ENCODE peak calls at places on chromosomes 12 and 14, in five cellular contexts. H, S, M, I and A are unnamed samples.

GRCh38 chr12:82099216-82099615 is 259.0 kb downstream of the CCDC59 start:
- DNase-seq in M (no peak), I (no peak), S (no peak), H (no peak), A (no peak)

GRCh38 chr14:66827182-66827581 is 319.2 kb downstream of the GPHN start:
- DNase-seq in I (no peak), H (no peak), S (no peak), M (no peak), A (no peak)

GRCh38 chr14:94598816-94599655 is 13.2 kb upstream of the SERPINA3 start:
- DNase-seq in M (peak), I (no peak), S (peak), H (peak), A (peak)

GRCh38 chr14:57013987-57014386 is 203.7 kb upstream of the OTX2 start:
- DNase-seq in M (no peak), H (no peak), I (no peak), S (no peak), A (no peak)

GRCh38 chr12:49274396-49275069 is 9.7 kb downstream of the TUBA1C start:
- DNase-seq in S (no peak), M (no peak), H (no peak), I (no peak), A (no peak)

GRCh38 chr12:93682846-93683261 is 5.7 kb downstream of the CRADD start:
- DNase-seq in M (peak), H (peak), S (no peak), I (no peak), A (no peak)

GRCh38 chr14:40292664-40293063 is 860.4 kb upstream of the FBXO33 start:
- DNase-seq in I (no peak), H (no peak), S (no peak), M (no peak), A (no peak)

GRCh38 chr14:91416744-91417133 is 881 bp downstream of the CCDC88C start:
- DNase-seq in S (no peak), M (peak), I (no peak), H (no peak), A (no peak)

GRCh38 chr12:20711846-20712245 is 16.7 kb downstream of the SLCO1C1 start:
- DNase-seq in H (no peak), S (no peak), I (no peak), M (peak), A (no peak)

GRCh38 chr14:86057018-86057667 is 527.2 kb downstream of the FLRT2 start:
- DNase-seq in M (peak), I (no peak), H (no peak), S (peak), A (peak)

GRCh38 chr14:64682173-64682710 is 22.0 kb upstream of the PLEKHG3 start:
- DNase-seq in I (no peak), M (peak), H (peak), S (peak), A (peak)

GRCh38 chr12:1429980-1430379 is 164.4 kb downstream of the FBXL14 start:
- DNase-seq in H (no peak), M (no peak), I (no peak), S (peak), A (peak)

GRCh38 chr12:124586756-124587155 is 19.3 kb upstream of the NCOR2 start:
- DNase-seq in S (no peak), H (no peak), I (no peak), M (no peak), A (no peak)

GRCh38 chr12:77343291-77343690 is 277.9 kb upstream of the E2F7 start:
- DNase-seq in S (no peak), M (no peak), I (no peak), H (no peak), A (peak)

GRCh38 chr14:104971447-104972240 is 6.5 kb downstream of the AHNAK2 start:
- DNase-seq in S (no peak), I (no peak), M (no peak), H (no peak), A (no peak)

GRCh38 chr12:92193063-92193462 is 47.4 kb upstream of the BTG1 start:
- DNase-seq in M (no peak), H (no peak), S (peak), I (no peak), A (no peak)

GRCh38 chr12:124758266-124759200 is 105.1 kb downstream of the SCARB1 start:
- DNase-seq in S (no peak), I (no peak), H (no peak), M (no peak), A (no peak)

GRCh38 chr12:104680070-104680469 is 223.3 kb downstream of the CHST11 start:
- DNase-seq in S (no peak), M (peak), H (no peak), I (no peak), A (peak)

GRCh38 chr14:32167907-32168306 is 33.9 kb upstream of the RNU6-7 start:
- DNase-seq in M (no peak), H (no peak), S (no peak), I (no peak), A (no peak)

GRCh38 chr14:73260574-73260973 is 23.3 kb downstream of the PAPLN start:
- DNase-seq in M (no peak), S (no peak), H (no peak), I (no peak), A (no peak)

GRCh38 chr14:65957631-65958205 is 528.5 kb upstream of the CCDC196 start:
- DNase-seq in I (no peak), S (no peak), H (peak), M (no peak), A (no peak)

DNA sequence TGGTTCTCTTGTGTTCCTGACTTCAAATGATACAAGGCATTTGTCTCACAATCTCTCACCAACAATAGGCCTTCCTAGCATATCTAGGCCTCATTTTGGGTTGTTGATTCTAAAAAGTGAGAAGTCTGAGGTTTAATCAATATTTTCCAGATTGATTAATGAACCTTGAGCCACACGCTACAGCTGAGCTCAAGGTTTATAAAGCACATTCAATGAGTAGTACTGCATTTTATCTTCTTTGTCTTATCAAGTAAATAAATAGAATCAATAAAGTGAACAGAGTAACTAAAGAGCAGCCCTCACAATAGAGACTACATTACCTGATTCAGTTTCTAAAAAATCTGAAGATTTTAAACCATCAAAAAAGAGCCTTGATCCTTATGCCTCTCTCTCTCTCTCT is 407.5 kb upstream of the CLEC14A start:
- DNase-seq in M (no peak), H (no peak), I (no peak), S (no peak), A (no peak)
- H2BK5ac ChIP-seq in M (no peak), H (no peak), I (no peak), S (no peak), A (no peak)

GRCh38 chr12:3281588-3282150 is 204.5 kb downstream of the TSPAN9 start:
- DNase-seq in M (no peak), I (no peak), S (peak), H (no peak), A (no peak)

GRCh38 chr12:3284411-3284810 is 206.6 kb upstream of the PRMT8 start:
- DNase-seq in S (no peak), H (no peak), I (no peak), M (no peak), A (no peak)

GRCh38 chr12:3280967-3281366 is 203.8 kb downstream of the TSPAN9 start:
- DNase-seq in S (no peak), M (no peak), H (no peak), I (no peak), A (no peak)

GRCh38 chr12:3282271-3282670 is 205.1 kb downstream of the TSPAN9 start:
- DNase-seq in H (no peak), S (no peak), I (no peak), M (no peak), A (no peak)

DNA sequence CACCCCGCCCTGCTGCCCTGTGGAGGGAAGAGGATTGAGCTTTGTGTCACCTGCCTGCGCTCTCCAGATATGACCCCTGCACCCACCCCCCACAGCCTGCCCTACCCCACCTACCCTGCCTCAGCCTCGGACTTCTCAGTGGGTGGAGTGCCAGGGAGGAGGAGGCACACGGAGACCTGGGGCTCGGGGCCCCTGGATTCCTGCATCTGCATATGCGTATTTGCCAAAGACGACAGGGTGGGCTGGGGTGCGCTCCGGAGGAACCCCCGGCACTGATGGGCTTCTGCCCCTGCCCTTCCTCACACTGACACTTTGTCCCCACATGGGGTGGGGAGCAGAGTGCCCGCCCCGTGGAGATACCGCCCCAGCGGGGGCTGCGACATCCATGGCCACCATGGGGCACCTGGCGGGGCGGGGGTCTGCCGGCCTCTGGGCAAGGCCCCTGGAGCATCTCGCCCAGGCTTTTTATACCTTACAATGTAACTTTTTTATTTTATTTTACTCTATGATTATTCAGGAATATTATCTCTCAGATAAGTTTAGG is 206.0 kb downstream of the TSPAN9 start:
- DNase-seq in I (no peak), S (no peak), H (no peak), M (no peak), A (no peak)
- H2BK5ac ChIP-seq in I (no peak), S (no peak), H (no peak), M (no peak), A (no peak)

GRCh38 chr12:3307419-3307818 is 183.6 kb upstream of the PRMT8 start:
- DNase-seq in S (no peak), H (no peak), M (no peak), I (no peak), A (no peak)

GRCh38 chr12:3303410-3304136 is 187.4 kb upstream of the PRMT8 start:
- DNase-seq in S (no peak), H (peak), I (no peak), M (peak), A (no peak)

GRCh38 chr12:3305904-3306619 is 184.9 kb upstream of the PRMT8 start:
- DNase-seq in S (no peak), H (no peak), M (no peak), I (no peak), A (no peak)

GRCh38 chr12:3304436-3305135 is 186.4 kb upstream of the PRMT8 start:
- DNase-seq in S (peak), I (no peak), H (no peak), M (no peak), A (peak)

GRCh38 chr12:3305464-3305863 is 185.5 kb upstream of the PRMT8 start:
- DNase-seq in M (no peak), H (no peak), S (no peak), I (no peak), A (no peak)
- H2BK5ac ChIP-seq in M (no peak), H (no peak), S (no peak), I (peak), A (no peak)

GRCh38 chr14:99196310-99196650 is 75.7 kb downstream of the BCL11B start:
- DNase-seq in M (no peak), H (no peak), S (no peak), I (no peak), A (no peak)

GRCh38 chr14:99192823-99193222 is 79.2 kb downstream of the BCL11B start:
- DNase-seq in H (no peak), S (no peak), I (no peak), M (no peak), A (no peak)

GRCh38 chr14:99194136-99194535 is 77.9 kb downstream of the BCL11B start:
- DNase-seq in I (no peak), S (no peak), M (no peak), H (no peak), A (no peak)

GRCh38 chr14:99195602-99196309 is 76.2 kb downstream of the BCL11B start:
- DNase-seq in I (no peak), H (no peak), S (no peak), M (no peak), A (no peak)

GRCh38 chr14:99194736-99195135 is 77.3 kb downstream of the BCL11B start:
- DNase-seq in H (no peak), I (no peak), S (no peak), M (no peak), A (no peak)
- H2BK5ac ChIP-seq in H (no peak), I (no peak), S (no peak), M (no peak), A (no peak)